ENCODE peak calls at places on chromosomes 12 and 14, in nine cellular contexts. R is astrocyte of the spinal cord; X is pons; Y is mucosa of descending colon; Z is fibroblast of pulmonary artery; Q is stimulated activated CD4-positive, alpha-beta T cell treated with anti-CD3 and anti-CD28 coated beads, Interleukin-2, amount 100 ng/mL, for 24 hours; P is upper lobe of right lung; V is NB4; W is A549. I is an unnamed sample.

GRCh38 chr14:99735189-99736135 is 51.4 kb downstream of the CYP46A1 start:
- DNase-seq in W (no peak), Y (peak), Z (no peak), X (no peak), P (peak), R (no peak), Q (no peak), V (no peak), I (no peak)

GRCh38 chr12:116278259-116278595 is 734 bp upstream of the MED13L start:
- DNase-seq in R (no peak), X (no peak), P (no peak), V (no peak), W (no peak), Y (no peak), Z (no peak), Q (no peak), I (no peak)

GRCh38 chr14:75519826-75520692 is 2.2 kb upstream of the BATF start:
- DNase-seq in V (no peak), Z (peak), Y (no peak), W (no peak), X (no peak), R (no peak), Q (no peak), P (no peak), I (no peak)

GRCh38 chr14:88326352-88327103 is 3.5 kb upstream of the KCNK10 start:
- DNase-seq in R (no peak), W (no peak), V (no peak), X (no peak), P (no peak), Q (no peak), Z (no peak), Y (no peak), I (no peak)

GRCh38 chr14:50714452-50715073 is 46.5 kb upstream of the SAV1 start:
- DNase-seq in Y (no peak), X (peak), V (peak), Q (no peak), Z (peak), P (no peak), R (peak), W (no peak), I (no peak)

GRCh38 chr12:128789356-128789929 is 34.3 kb downstream of the SLC15A4 start:
- DNase-seq in Y (no peak), V (peak), X (peak), P (peak), Z (no peak), R (no peak), W (no peak), Q (no peak), I (no peak)

GRCh38 chr12:88896958-88897357 is 316.7 kb upstream of the KITLG start:
- DNase-seq in V (no peak), X (no peak), Q (no peak), W (no peak), R (no peak), P (no peak), Z (peak), Y (no peak), I (no peak)

GRCh38 chr14:67285876-67286452 is 44.7 kb downstream of the PALS1 start:
- DNase-seq in X (peak), P (no peak), Y (no peak), W (peak), R (peak), V (peak), Q (no peak), Z (peak), I (no peak)

GRCh38 chr14:69483765-69484443 is 624 bp upstream of the PLEKHD1 start:
- DNase-seq in Y (no peak), V (no peak), Q (no peak), P (peak), W (peak), Z (no peak), X (no peak), R (peak), I (no peak)

GRCh38 chr14:32761381-32761968 is 177.2 kb upstream of the NPAS3 start:
- DNase-seq in Q (no peak), W (no peak), R (peak), X (no peak), Y (no peak), Z (peak), V (no peak), P (no peak), I (peak)

GRCh38 chr14:73460691-73461127 is 2.4 kb upstream of the NUMB start:
- DNase-seq in X (no peak), Z (peak), Y (no peak), P (no peak), V (no peak), Q (no peak), W (no peak), R (peak), I (peak)

GRCh38 chr12:8077207-8077606 is 4.9 kb upstream of the NECAP1 start:
- DNase-seq in P (no peak), W (no peak), R (peak), Z (no peak), V (peak), Y (no peak), X (no peak), Q (no peak), I (no peak)

GRCh38 chr12:104387190-104387589 is 69.6 kb upstream of the CHST11 start:
- DNase-seq in R (peak), W (no peak), X (no peak), V (no peak), Y (no peak), Z (peak), P (no peak), Q (no peak), I (no peak)

GRCh38 chr14:106318700-106319099 is 792.3 kb downstream of the TMEM121 start:
- DNase-seq in V (peak), P (no peak), Q (peak), W (no peak), X (no peak), Z (no peak), R (no peak), Y (no peak), I (no peak)